ENCODE peak calls at places on chromosomes 2 and 18, in seven cellular contexts. C is K562, K is sigmoid colon, H is HepG2, D is suprapubic skin, A is stomach, Q is upper lobe of left lung. G is an unnamed sample.

GRCh38 chr18:39737869-39738268 is 2172.3 kb upstream of the CELF4 start:
- DNase-seq in D (no peak), K (no peak), Q (no peak), H (no peak), C (no peak), A (no peak), G (no peak)

GRCh38 chr2:28470759-28471158 is 25.1 kb upstream of the PLB1 start:
- DNase-seq in H (no peak), K (peak), A (no peak), D (no peak), Q (no peak), C (no peak), G (peak)

GRCh38 chr2:239984431-239985194 is 40.5 kb downstream of the NDUFA10 start:
- DNase-seq in K (no peak), A (no peak), H (no peak), Q (no peak), C (no peak), D (no peak), G (no peak)

GRCh38 chr2:121243821-121244460 is 41.1 kb downstream of the TFCP2L1 start:
- DNase-seq in A (no peak), C (no peak), H (no peak), Q (no peak), K (no peak), D (peak), G (no peak)

GRCh38 chr18:66819235-66819634 is 215.3 kb upstream of the CDH19 start:
- DNase-seq in H (no peak), A (no peak), C (no peak), D (no peak), K (no peak), Q (no peak), G (no peak)

GRCh38 chr2:23078799-23079434 is 306.1 kb upstream of the KLHL29 start:
- DNase-seq in H (no peak), D (no peak), A (no peak), C (no peak), K (no peak), Q (no peak), G (no peak)

GRCh38 chr2:62456721-62457539 is 49.1 kb downstream of the TMEM17 start:
- DNase-seq in A (peak), H (peak), C (peak), D (peak), Q (peak), K (peak), G (peak)

GRCh38 chr2:156215656-156216055 is 116.9 kb downstream of the NR4A2 start:
- DNase-seq in A (no peak), D (no peak), C (no peak), H (no peak), K (no peak), Q (no peak), G (no peak)

GRCh38 chr2:105934467-105934866 is 189.8 kb downstream of the NCK2 start:
- DNase-seq in H (peak), K (no peak), C (no peak), Q (no peak), D (no peak), A (no peak), G (no peak)

GRCh38 chr2:189363559-189363958 is 77.7 kb upstream of the WDR75 start:
- DNase-seq in K (no peak), Q (no peak), H (peak), A (no peak), D (no peak), C (no peak), G (no peak)

GRCh38 chr18:2905802-2906521 is 59.2 kb downstream of the EMILIN2 start:
- DNase-seq in A (peak), K (peak), C (no peak), Q (peak), D (peak), H (peak), G (peak)

GRCh38 chr18:28804512-28805214 is 627.7 kb upstream of the CDH2 start:
- DNase-seq in H (no peak), C (no peak), K (no peak), A (no peak), D (no peak), Q (no peak), G (no peak)

GRCh38 chr2:119012345-119013301 is 70.6 kb downstream of the MARCO start:
- DNase-seq in C (no peak), A (no peak), Q (no peak), D (no peak), H (no peak), K (no peak), G (no peak)

GRCh38 chr2:119010336-119010735 is 68.3 kb downstream of the MARCO start:
- DNase-seq in Q (no peak), D (no peak), K (no peak), A (no peak), H (no peak), C (no peak), G (no peak)

GRCh38 chr2:119011910-119012209 is 69.9 kb downstream of the MARCO start:
- DNase-seq in Q (no peak), C (no peak), D (no peak), H (no peak), A (no peak), K (no peak), G (no peak)

GRCh38 chr2:119009110-119009509 is 67.1 kb downstream of the MARCO start:
- DNase-seq in K (no peak), A (no peak), Q (no peak), H (no peak), C (no peak), D (no peak), G (no peak)

DNA sequence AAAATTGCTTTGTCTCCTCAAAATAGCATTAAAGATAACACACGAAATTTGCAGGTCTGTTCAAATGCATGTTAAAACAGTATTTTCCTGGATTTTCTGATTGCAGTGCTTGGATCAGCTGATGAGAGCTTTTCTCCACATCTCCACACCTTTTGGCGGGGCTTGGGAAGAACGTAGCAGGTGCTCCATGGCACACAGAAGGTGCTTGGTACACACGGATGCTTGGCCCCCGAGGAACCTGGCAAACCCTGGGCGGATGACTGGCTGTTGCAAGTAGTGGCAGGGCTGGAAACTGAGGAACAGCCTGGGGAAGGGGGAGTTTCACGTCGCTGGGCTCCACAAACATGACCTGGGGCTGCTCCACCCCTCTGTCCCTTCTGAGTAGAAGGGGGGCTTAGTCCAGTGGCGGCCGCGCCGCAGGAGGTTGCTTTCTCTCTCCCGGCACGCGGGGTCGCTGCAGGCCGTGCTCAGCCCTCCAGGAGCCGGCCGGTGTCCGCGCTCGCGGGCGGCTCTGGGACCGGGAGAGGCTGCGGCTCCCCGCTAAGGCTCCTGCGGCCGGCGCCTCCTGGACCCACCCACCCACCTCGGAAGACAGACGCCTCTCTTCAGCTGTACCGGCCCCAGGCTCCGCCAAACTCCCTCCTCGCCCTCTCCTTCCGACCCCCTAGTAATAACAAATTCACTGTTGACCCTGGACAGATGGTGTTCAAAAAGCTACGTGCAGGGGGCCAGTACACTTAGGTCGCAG is 69.3 kb downstream of the MARCO start:
- DNase-seq in A (peak), Q (no peak), H (peak), K (no peak), D (no peak), C (peak), G (peak)
- TF ChIP-seq CTCF in A (peak), Q (peak), H (peak), K (peak), D (peak), C (peak), G (peak)

GRCh38 chr2:196230051-196230450 is 58.7 kb upstream of the STK17B start:
- DNase-seq in Q (peak), H (no peak), K (no peak), C (no peak), A (peak), D (no peak), G (peak)
- TF ChIP-seq POLR2AphosphoS5 in Q (no peak), H (no peak), K (no peak), C (no peak), A (no peak), D (no peak), G (no peak)

GRCh38 chr2:200888719-200889625 is at the start of the genes NIF3L1 and PPIL3:
- DNase-seq in K (peak), H (peak), A (peak), C (peak), D (peak), Q (peak), G (peak)
- TF ChIP-seq EP300 in K (peak), H (peak), A (peak), C (peak), D (no peak), Q (no peak), G (no peak)

DNA sequence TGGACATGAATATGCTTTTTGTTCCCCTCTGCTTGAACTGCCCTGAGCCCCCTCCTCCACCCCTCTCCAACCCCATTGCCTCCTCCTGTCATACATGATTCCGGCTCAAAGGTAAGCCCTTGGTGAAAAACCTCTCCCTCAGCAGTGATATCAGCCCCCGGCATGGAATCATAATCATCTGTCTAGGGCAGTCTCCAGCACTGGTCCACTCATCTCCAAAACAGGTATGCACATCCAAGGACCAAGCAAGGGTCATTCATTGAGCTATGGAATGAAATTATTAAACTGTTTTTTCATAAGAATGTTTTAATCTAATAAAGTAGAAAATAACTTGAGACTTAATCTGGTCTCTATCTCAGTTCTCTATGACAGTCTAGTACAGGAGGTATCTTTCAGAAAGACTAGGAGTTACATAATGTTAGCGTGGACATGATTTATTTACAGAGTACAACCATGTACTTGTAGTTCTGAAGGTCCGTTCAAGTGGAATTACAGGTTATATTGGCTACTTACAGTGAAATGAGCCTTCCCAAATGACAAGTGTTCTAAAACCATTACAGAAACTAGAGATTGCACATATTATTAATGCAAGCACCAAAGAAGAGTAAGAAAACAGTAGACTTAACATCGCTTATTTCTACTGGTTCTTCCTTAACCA is 75.2 kb downstream of the ACVR1 start:
- DNase-seq in Q (no peak), K (no peak), A (no peak), C (no peak), H (no peak), D (no peak), G (no peak)
- TF ChIP-seq CTCF in Q (no peak), K (no peak), A (no peak), C (no peak), H (no peak), D (no peak), G (no peak)

GRCh38 chr2:238898534-238899281 is 50.8 kb downstream of the TWIST2 start:
- DNase-seq in D (no peak), Q (no peak), K (peak), C (no peak), H (no peak), A (no peak), G (no peak)

GRCh38 chr2:238901461-238902057 is 53.7 kb downstream of the TWIST2 start:
- DNase-seq in A (no peak), C (no peak), K (no peak), Q (no peak), H (no peak), D (no peak), G (no peak)

GRCh38 chr2:238899386-238899785 is 51.5 kb downstream of the TWIST2 start:
- DNase-seq in K (peak), A (no peak), Q (no peak), C (no peak), H (no peak), D (no peak), G (no peak)

GRCh38 chr2:238902285-238902684 is 54.4 kb downstream of the TWIST2 start:
- DNase-seq in D (no peak), A (no peak), H (no peak), C (no peak), Q (no peak), K (no peak), G (no peak)

DNA sequence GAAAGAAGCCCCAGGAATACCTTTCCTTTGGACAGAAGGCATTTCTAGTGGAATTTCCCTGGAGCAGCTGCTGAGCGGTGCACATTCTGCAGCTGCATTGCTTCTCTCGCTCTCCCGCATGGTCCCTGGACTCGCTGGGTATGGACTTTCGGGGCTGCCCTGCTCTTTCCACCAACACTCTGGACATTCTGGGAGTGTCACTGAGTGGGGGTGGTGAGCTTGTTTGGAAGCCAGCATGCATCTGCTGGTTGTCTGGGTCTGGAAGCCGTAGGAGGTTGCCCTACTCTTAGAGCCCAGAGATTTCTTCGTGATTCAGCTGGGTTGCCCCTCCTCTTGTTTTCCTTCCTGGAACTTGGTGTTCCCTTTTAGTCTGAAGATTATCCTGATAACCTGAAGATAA is 52.6 kb downstream of the TWIST2 start:
- DNase-seq in A (no peak), H (no peak), Q (no peak), K (no peak), D (no peak), C (no peak), G (no peak)
- TF ChIP-seq POLR2AphosphoS5 in A (no peak), H (no peak), Q (no peak), K (no peak), D (no peak), C (no peak), G (no peak)

DNA sequence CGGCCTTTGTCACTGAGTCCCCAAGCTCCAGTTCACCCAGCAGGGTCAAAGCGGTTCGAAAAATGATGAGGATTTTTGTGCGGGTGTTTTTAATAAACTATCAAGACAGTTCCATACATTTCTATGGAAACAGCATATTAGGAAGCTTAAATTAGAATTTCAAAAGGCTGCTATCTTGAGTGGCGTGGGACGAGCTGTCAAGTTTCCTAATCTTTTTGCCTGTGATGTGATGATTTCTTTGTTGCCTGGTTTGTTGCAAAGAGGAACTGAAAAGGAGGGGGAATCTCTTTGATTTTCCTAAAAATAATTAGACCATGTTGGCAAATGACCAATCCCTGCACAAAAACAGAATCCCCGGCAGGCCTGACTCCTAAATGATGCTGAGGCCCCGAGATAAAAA is 66.2 kb upstream of the ATG16L1 start:
- DNase-seq in D (no peak), C (no peak), H (no peak), Q (no peak), A (no peak), K (no peak), G (no peak)
- TF ChIP-seq EP300 in D (no peak), C (no peak), H (no peak), Q (no peak), A (no peak), K (no peak), G (no peak)